ENCODE peak calls at places on chromosomes 1 and 21, in five cellular contexts. E is cardiac muscle cell; A is psoas muscle; S is CD8-positive, alpha-beta T cell; L is CD8-positive, alpha-beta memory T cell. F is an unnamed sample. For H3K9me3, the result is how much of the 10 kb centered on the place peaks cover.

GRCh38 chr1:28246427-28246832 is 10.5 kb downstream of the ATP5IF1 start:
- DNase-seq in A (no peak), S (no peak), E (no peak), L (peak), F (no peak)

GRCh38 chr21:32412998-32413504 is 545 bp downstream of the EVA1C start:
- DNase-seq in S (no peak), L (no peak), E (no peak), A (peak), F (no peak)

GRCh38 chr1:183612407-183612806 is 22.1 kb upstream of the NCF2 start:
- DNase-seq in L (no peak), A (no peak), E (no peak), S (no peak), F (no peak)

GRCh38 chr1:183910780-183911179 is 105.9 kb downstream of the RGL1 start:
- DNase-seq in S (no peak), E (no peak), A (no peak), L (no peak), F (no peak)

GRCh38 chr1:203142684-203143408 is 15.3 kb downstream of the ADORA1 start:
- DNase-seq in L (no peak), A (no peak), S (no peak), E (no peak), F (no peak)

GRCh38 chr1:185138146-185138545 is 18.6 kb downstream of the TRMT1L start:
- DNase-seq in A (no peak), S (no peak), E (no peak), L (no peak), F (no peak)

GRCh38 chr1:63718464-63719075 is 55.2 kb upstream of the ROR1 start:
- DNase-seq in E (no peak), L (no peak), A (no peak), S (no peak), F (no peak)

GRCh38 chr1:212062832-212063438 is 27.4 kb downstream of the DTL start:
- DNase-seq in A (no peak), E (peak), L (peak), S (no peak), F (no peak)

GRCh38 chr1:204255225-204255624 is 41.4 kb upstream of the GOLT1A start:
- DNase-seq in A (no peak), L (no peak), S (no peak), E (no peak), F (no peak)

GRCh38 chr1:218616681-218617080 is 271.5 kb downstream of the TGFB2 start:
- DNase-seq in E (no peak), L (no peak), S (no peak), A (no peak), F (no peak)

GRCh38 chr1:212192261-212192998 is 92.8 kb upstream of the PPP2R5A start:
- DNase-seq in L (no peak), A (no peak), S (no peak), E (no peak), F (no peak)

GRCh38 chr1:20992327-20993056 is 184.2 kb downstream of the EIF4G3 start:
- DNase-seq in A (no peak), S (no peak), L (no peak), E (no peak), F (no peak)

GRCh38 chr1:37533317-37534093 is 18.9 kb upstream of the MEAF6 start:
- DNase-seq in A (no peak), E (no peak), S (no peak), L (no peak), F (no peak)

GRCh38 chr1:226798427-226799411 is 59.6 kb upstream of the ITPKB start:
- DNase-seq in A (no peak), L (peak), S (peak), E (no peak), F (peak)

GRCh38 chr1:170063109-170063826 is 11.2 kb downstream of the KIFAP3 start:
- DNase-seq in L (no peak), E (no peak), S (no peak), A (no peak), F (no peak)

GRCh38 chr1:17744666-17745563 is 10.2 kb upstream of the ACTL8 start:
- DNase-seq in L (no peak), E (no peak), A (no peak), S (no peak), F (no peak)

GRCh38 chr1:10283318-10283984 is 73.1 kb downstream of the KIF1B start:
- DNase-seq in A (no peak), S (no peak), L (no peak), E (no peak), F (no peak)

GRCh38 chr1:185632659-185633428 is 101.3 kb upstream of the HMCN1 start:
- DNase-seq in A (no peak), L (no peak), E (no peak), S (no peak), F (no peak)

GRCh38 chr1:233935277-233935868 is 30.9 kb downstream of the SLC35F3 start:
- DNase-seq in L (no peak), A (no peak), E (no peak), S (no peak), F (no peak)

GRCh38 chr1:83497563-83497962 is 501.4 kb downstream of the TTLL7 start:
- DNase-seq in A (no peak), L (no peak), E (peak), S (no peak), F (no peak)

GRCh38 chr1:83495560-83495959 is 503.4 kb downstream of the TTLL7 start:
- DNase-seq in E (no peak), A (no peak), L (no peak), S (no peak), F (no peak)

GRCh38 chr1:83490988-83491387 is 507.9 kb downstream of the TTLL7 start:
- DNase-seq in A (no peak), S (no peak), E (no peak), L (no peak), F (no peak)

GRCh38 chr1:83493633-83494032 is 505.3 kb downstream of the TTLL7 start:
- DNase-seq in E (no peak), A (no peak), S (no peak), L (no peak), F (no peak)

DNA sequence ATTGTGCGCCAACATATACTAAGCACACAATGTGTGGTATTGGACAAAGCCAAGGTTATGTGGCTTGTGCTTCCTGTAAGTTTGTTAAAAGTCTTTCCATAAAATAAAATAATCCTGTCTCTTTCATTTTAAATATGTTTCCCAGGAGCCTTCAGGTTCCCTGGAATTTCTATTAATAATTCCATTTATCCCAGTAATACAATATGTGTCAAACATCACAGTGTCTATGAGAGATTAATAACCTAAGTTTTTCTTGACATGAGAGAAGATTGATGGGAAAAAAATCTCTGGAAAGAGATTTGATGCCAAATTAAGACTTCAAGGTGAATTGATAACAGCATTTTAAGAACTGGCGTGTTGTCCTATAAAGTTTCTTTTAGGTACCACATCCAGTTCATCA is 507.0 kb downstream of the TTLL7 start:
- DNase-seq in S (no peak), L (no peak), E (no peak), A (no peak), F (no peak)
- H3K9me3 ChIP-seq in S (under half), L (under half), E (under half), A (under half), F (under half)

GRCh38 chr1:40462956-40463590 is 12.8 kb downstream of the ZFP69B start:
- DNase-seq in S (no peak), E (no peak), A (no peak), L (no peak), F (no peak)
- H3K9me3 ChIP-seq in S (half or more), E (under half), A (half or more), L (half or more), F (under half)

DNA sequence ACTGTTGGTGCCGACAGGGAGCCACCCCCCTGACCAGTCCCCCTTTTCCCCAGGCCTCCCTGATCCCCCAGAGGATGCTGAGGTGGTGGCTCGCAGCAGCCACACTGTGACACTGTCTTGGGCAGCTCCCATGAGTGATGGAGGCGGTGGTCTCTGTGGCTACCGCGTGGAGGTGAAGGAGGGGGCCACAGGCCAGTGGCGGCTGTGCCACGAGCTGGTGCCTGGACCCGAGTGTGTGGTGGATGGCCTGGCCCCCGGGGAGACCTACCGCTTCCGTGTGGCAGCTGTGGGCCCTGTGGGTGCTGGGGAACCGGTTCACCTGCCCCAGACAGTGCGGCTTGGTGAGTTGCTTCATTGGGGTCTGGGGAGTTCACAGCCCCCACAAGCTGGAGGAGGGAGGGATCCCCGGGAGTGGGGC is 89.2 kb downstream of the TRIM11 start:
- DNase-seq in L (no peak), S (no peak), E (no peak), A (no peak), F (peak)
- H3K9me3 ChIP-seq in L (under half), S (under half), E (under half), A (under half), F (under half)

DNA sequence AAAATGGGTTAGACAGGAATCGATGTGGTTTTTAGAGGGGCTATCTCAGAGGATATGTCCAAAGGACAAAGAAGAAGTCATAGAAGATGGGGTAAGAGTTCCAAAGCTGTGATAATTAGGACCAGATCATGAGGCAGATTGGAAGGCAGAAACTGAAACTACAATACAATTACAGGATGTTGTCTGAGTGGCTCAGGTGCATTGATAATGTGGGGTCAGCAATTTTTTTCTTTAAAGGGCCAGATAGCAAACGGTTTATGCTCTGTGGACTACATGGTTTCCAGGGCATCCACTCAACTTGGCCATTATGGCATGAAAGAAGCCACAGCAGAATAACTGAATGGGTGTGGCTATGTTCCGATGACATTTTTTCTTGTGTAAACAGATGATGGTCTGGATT is 198.2 kb upstream of the ADGRL4 start:
- DNase-seq in E (no peak), L (no peak), A (no peak), S (no peak), F (no peak)
- H3K9me3 ChIP-seq in E (under half), L (under half), A (under half), S (under half), F (under half)

GRCh38 chr1:115522386-115522785 is 119.4 kb upstream of the VANGL1 start:
- DNase-seq in L (no peak), A (no peak), S (no peak), E (no peak), F (no peak)

GRCh38 chr1:115527746-115528145 is 114.0 kb upstream of the VANGL1 start:
- DNase-seq in E (no peak), S (no peak), A (no peak), L (no peak), F (no peak)

GRCh38 chr1:115526900-115527299 is 114.9 kb upstream of the VANGL1 start:
- DNase-seq in L (no peak), A (no peak), S (no peak), E (no peak), F (no peak)

GRCh38 chr1:115529216-115529897 is 112.4 kb upstream of the VANGL1 start:
- DNase-seq in E (no peak), L (no peak), A (no peak), S (no peak), F (no peak)

GRCh38 chr1:115524211-115524610 is 117.6 kb upstream of the VANGL1 start:
- DNase-seq in L (no peak), E (no peak), S (no peak), A (no peak), F (no peak)
- H3K9me3 ChIP-seq in L (under half), E (under half), S (under half), A (under half), F (under half)

DNA sequence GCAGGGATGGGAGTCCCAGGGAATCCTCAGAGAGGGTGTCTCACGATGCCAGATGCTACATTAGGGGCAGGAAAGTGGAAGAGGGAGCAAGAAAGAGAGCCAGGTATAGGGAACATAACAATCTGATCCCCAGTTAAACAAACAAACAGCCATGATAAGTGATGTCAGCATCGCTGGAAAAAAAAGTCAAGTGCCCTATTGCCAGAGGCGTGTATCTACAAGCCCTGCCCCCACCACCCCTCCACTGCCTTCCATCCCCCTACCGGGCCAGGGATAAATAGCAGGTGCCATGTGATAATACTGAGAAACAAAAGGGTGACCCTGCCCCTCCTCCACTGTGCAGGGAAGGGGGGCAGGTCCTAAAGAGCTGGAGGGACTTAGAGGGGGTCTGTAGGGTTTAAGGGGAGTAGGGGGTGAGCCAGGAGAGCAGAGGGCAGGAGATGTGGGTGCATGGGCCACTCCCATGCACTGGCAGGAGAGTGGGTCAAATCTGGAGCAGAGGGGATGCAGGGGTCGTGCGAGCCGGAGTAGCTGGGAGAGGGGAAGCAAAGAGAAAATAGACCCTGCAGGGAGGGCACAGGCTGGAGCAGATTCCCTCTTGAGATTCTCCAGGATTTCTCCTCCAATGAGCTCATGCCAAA is 3.4 kb downstream of the SLC26A9 start:
- DNase-seq in S (no peak), E (peak), L (no peak), A (no peak), F (no peak)
- H3K9me3 ChIP-seq in S (under half), E (under half), L (under half), A (under half), F (under half)